ENCODE peak calls at places on chromosomes 12 and 14, in five cellular contexts. P, W, J, I and K are unnamed samples.

GRCh38 chr12:105025890-105026289 is 39.8 kb downstream of the NOPCHAP1 start:
- DNase-seq in P (no peak), I (peak; percentile 61), W (peak; percentile 91), J (peak; percentile 70), K (no peak)

GRCh38 chr12:49228653-49229052 is 36.2 kb upstream of the TUBA1C start:
- DNase-seq in P (no peak), W (no peak), J (no peak), I (no peak), K (no peak)

GRCh38 chr12:123152823-123153222 is 1.9 kb upstream of the PITPNM2 start:
- DNase-seq in I (no peak), J (no peak), W (no peak), P (no peak), K (no peak)

GRCh38 chr14:86321151-86321550 is 791.2 kb downstream of the FLRT2 start:
- DNase-seq in P (no peak), J (no peak), W (peak; percentile 51), I (no peak), K (no peak)

GRCh38 chr12:8636581-8636980 is 23.9 kb upstream of the AICDA start:
- DNase-seq in I (no peak), P (no peak), J (no peak), W (no peak), K (no peak)

GRCh38 chr14:101726954-101727302 is 34.6 kb upstream of the PPP2R5C start:
- DNase-seq in P (no peak), I (no peak), W (no peak), J (no peak), K (no peak)

GRCh38 chr14:94306047-94306978 is 13.2 kb upstream of the SERPINA10 start:
- DNase-seq in W (no peak), I (no peak), P (peak; percentile 19), J (peak; percentile 38), K (no peak)

GRCh38 chr12:104733717-104734175 is 224.3 kb downstream of the SLC41A2 start:
- DNase-seq in J (no peak), P (no peak), I (no peak), W (no peak), K (no peak)

GRCh38 chr14:103641181-103641580 is 12.2 kb downstream of the KLC1 start:
- DNase-seq in P (no peak), J (no peak), I (no peak), W (peak; percentile 28), K (peak; percentile 47)

GRCh38 chr12:38555620-38556596 is 239.3 kb downstream of the ALG10B start:
- DNase-seq in P (no peak), I (no peak), W (no peak), J (no peak), K (no peak)

GRCh38 chr14:97270308-97270707 is 473.1 kb downstream of the VRK1 start:
- DNase-seq in I (no peak), J (no peak), W (no peak), P (peak; percentile 37), K (no peak)

GRCh38 chr12:67483871-67484554 is 164.5 kb upstream of the DYRK2 start:
- DNase-seq in W (no peak), I (no peak), P (peak; percentile 21), J (no peak), K (peak; percentile 23)

GRCh38 chr14:63393002-63393401 is 74.3 kb upstream of the GPHB5 start:
- DNase-seq in I (no peak), J (no peak), P (no peak), W (no peak), K (no peak)

GRCh38 chr12:740921-741320 is 11.5 kb upstream of the WNK1 start:
- DNase-seq in J (no peak), P (no peak), I (no peak), W (no peak), K (no peak)

GRCh38 chr14:68976160-68977067 is 2.7 kb downstream of the ACTN1 start:
- DNase-seq in J (no peak), I (peak; percentile 28), W (peak; percentile 56), P (peak; percentile 33), K (no peak)

GRCh38 chr12:111598637-111599458 is at the start of gene ATXN2:
- DNase-seq in J (no peak), W (peak; percentile 68), I (peak; percentile 64), P (peak; percentile 58), K (peak; percentile 16)

GRCh38 chr12:65765436-65765813 is 58.9 kb upstream of the HMGA2 start:
- DNase-seq in I (no peak), P (no peak), J (no peak), W (peak; percentile 53), K (peak; percentile 85)

GRCh38 chr12:13864081-13864673 is 117.2 kb downstream of the GRIN2B start:
- DNase-seq in P (peak; percentile 80), W (peak; percentile 64), J (peak; percentile 66), I (peak; percentile 88), K (peak; percentile 54)

GRCh38 chr12:52539024-52539820 is 13.7 kb downstream of the KRT71 start:
- DNase-seq in P (no peak), W (peak; percentile 56), J (no peak), I (no peak), K (peak; percentile 54)

GRCh38 chr12:43550831-43551270 is 1.2 kb downstream of the ADAMTS20 start:
- DNase-seq in P (no peak), W (peak; percentile 1), J (no peak), I (no peak), K (no peak)

GRCh38 chr14:62443796-62444195 is 601.5 kb downstream of the KCNH5 start:
- DNase-seq in W (peak; percentile 10), P (no peak), I (no peak), J (no peak), K (peak; percentile 81)

GRCh38 chr12:53925006-53925405 is 13.6 kb upstream of the HOXC13 start:
- DNase-seq in P (no peak), W (no peak), I (no peak), J (no peak), K (no peak)

GRCh38 chr12:53930591-53931255 is 7.9 kb upstream of the HOXC13 start:
- DNase-seq in P (no peak), J (no peak), W (no peak), I (no peak), K (no peak)

GRCh38 chr12:53928054-53928879 is 10.4 kb upstream of the HOXC13 start:
- DNase-seq in J (no peak), I (no peak), W (no peak), P (no peak), K (no peak)

GRCh38 chr12:53929527-53929926 is 9.1 kb upstream of the HOXC13 start:
- DNase-seq in W (no peak), P (no peak), I (no peak), J (no peak), K (no peak)

GRCh38 chr12:53927220-53928029 is 11.2 kb upstream of the HOXC13 start:
- DNase-seq in P (no peak), W (no peak), I (no peak), J (no peak), K (no peak)
- H3K27me3 ChIP-seq in P (peaks cover 3% of the 10 kb centered on the region), W (peaks cover 65% of the 10 kb centered on the region), I (no peaks in the 10 kb centered on the region), J (peaks cover 30% of the 10 kb centered on the region), K (peaks cover 79% of the 10 kb centered on the region)

DNA sequence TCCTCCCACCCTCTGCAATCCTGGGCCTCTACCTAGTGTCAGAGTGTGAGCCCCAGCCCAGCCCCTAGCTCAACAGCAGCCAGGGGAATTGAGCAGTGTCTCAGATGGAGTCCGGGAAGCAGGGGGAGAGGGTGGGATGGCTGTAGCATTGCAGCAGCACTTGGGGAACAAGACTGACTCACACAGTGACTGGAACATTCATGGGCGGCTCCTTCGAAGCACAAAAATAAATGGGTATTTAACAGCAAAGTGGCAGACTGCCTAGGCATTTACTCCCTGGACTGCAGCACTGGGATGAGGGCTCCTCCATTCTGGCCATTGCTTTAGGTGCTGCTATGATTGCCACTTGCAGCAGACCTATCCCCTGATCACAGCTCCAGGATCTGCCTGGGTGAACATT is 46.0 kb upstream of the STK38L start:
- DNase-seq in J (no peak), W (peak; percentile 94), P (no peak), I (no peak), K (no peak)
- H3K27ac ChIP-seq in J (peak overlapping the region; percentile 89), W (no peak overlapping the region), P (no peak overlapping the region), I (no peak overlapping the region), K (no peak overlapping the region)

DNA sequence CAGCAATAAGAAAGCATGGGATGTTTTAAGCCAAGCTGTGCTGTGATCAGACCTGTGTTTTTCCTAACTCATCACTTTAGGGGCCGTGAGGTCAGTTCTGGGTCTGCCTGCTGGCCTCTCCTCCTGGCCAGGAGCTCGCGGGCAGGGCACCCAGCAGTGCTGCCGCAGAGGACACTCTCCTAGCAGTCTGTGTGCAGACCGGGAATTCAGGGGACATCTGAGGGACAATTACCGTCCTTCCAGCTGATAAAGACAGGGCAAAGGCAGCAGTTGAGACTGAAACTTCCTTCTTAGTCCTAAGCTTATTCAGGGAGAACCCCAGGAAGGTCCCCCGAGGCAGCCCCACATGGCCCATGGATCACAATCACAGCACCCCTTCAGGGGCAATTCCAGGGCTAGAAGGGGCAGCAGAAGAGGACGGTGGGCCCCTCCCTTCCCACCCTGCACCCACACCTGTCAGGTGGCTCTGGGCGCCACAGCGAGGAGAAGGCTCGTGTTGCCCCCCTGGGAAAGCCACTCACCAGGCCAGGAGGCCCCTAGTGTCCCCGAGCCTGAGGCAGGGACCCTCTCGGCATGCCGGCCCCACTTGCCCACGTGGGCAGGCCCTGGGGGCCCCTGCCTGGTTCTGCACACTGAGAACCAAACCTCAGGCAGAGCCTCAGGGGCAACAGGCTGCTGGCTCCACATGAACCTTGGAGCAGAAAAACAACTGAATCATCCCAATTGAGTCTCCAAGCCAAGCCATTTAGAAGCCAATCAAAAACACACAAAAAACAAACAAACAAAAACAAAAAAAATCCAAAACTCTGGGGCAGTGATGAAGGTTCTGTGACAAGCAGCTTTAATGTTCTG is 89.8 kb downstream of the CHGA start:
- DNase-seq in J (no peak), P (peak; percentile 80), I (no peak), W (no peak), K (no peak)
- H3K4me1 ChIP-seq in J (peaks cover 100% of the 10 kb centered on the region), P (peaks cover 7% of the 10 kb centered on the region), I (peaks cover 31% of the 10 kb centered on the region), W (peaks cover 9% of the 10 kb centered on the region), K (no peaks in the 10 kb centered on the region)

GRCh38 chr14:34009956-34010355 is 59.1 kb upstream of the EGLN3 start:
- DNase-seq in I (no peak), P (no peak), W (no peak), J (no peak), K (no peak)
- H3K27me3 ChIP-seq in I (no peaks in the 10 kb centered on the region), P (no peaks in the 10 kb centered on the region), W (no peaks in the 10 kb centered on the region), J (no peaks in the 10 kb centered on the region), K (peaks cover 3% of the 10 kb centered on the region)

DNA sequence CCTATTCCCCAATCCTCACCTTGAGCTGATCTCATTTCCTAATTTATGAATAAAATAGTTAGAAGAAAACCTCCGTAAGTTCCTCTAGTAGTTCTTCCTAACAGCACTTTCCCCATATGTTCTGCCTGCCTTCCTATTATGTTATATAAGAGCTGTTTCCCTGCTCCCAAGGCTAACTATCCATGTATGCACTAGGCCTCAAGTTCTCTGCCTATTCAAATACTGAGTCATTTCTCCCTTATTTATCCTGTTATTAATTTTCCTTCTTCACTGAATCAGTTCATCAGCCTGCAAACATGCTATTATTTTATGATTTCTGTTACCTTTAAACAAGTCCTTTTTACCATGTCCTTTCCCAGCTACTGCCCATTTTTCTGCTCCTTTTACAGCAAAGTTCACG is 164.1 kb downstream of the EPS8 start:
- DNase-seq in I (no peak), J (no peak), W (no peak), P (no peak), K (no peak)
- H3K27ac ChIP-seq in I (no peak overlapping the region), J (peak overlapping the region; percentile 38), W (no peak overlapping the region), P (no peak overlapping the region), K (no peak overlapping the region)

GRCh38 chr12:15966426-15966825 is 55.3 kb downstream of the DERA start:
- DNase-seq in J (no peak), P (no peak), W (no peak), I (no peak), K (no peak)
- H3K4me1 ChIP-seq in J (no peaks in the 10 kb centered on the region), P (no peaks in the 10 kb centered on the region), W (no peaks in the 10 kb centered on the region), I (no peaks in the 10 kb centered on the region), K (peaks cover 24% of the 10 kb centered on the region)

GRCh38 chr12:114445401-114446323 is 39.7 kb upstream of the TBX5 start:
- DNase-seq in I (no peak), J (no peak), P (no peak), W (no peak), K (no peak)
- H3K27me3 ChIP-seq in I (no peaks in the 10 kb centered on the region), J (no peaks in the 10 kb centered on the region), P (peaks cover 16% of the 10 kb centered on the region), W (peaks cover 69% of the 10 kb centered on the region), K (peaks cover 96% of the 10 kb centered on the region)